ENCODE peak calls at places on chromosomes 7 and 10, in four cellular contexts. P, Z, U and N are unnamed samples.

GRCh38 chr10:81021428-81022129 is 483.9 kb downstream of the SH2D4B start:
- DNase-seq in U (no peak), Z (no peak), P (no peak), N (no peak)

GRCh38 chr10:95229724-95230627 is 35.9 kb downstream of the ACSM6 start:
- DNase-seq in P (no peak), U (peak), Z (no peak), N (peak)

GRCh38 chr7:130943336-130943901 is 209.4 kb upstream of the KLF14 start:
- DNase-seq in U (no peak), Z (no peak), P (no peak), N (no peak)

GRCh38 chr7:127892488-127893314 is 138.5 kb downstream of the LRRC4 start:
- DNase-seq in P (no peak), U (no peak), Z (no peak), N (no peak)

GRCh38 chr7:135678612-135679575 is 16.6 kb downstream of the STMP1 start:
- DNase-seq in Z (no peak), U (peak), P (no peak), N (no peak)

GRCh38 chr7:72140566-72140965 is 271.6 kb downstream of the CALN1 start:
- DNase-seq in Z (no peak), P (no peak), U (peak), N (no peak)

GRCh38 chr7:44131173-44132009 is 8.0 kb upstream of the POLD2 start:
- DNase-seq in U (no peak), P (no peak), Z (no peak), N (no peak)

GRCh38 chr10:15567952-15568351 is 151.8 kb downstream of the ITGA8 start:
- DNase-seq in U (no peak), Z (no peak), P (no peak), N (no peak)

GRCh38 chr7:151085691-151086620 is at the start of gene AGAP3:
- DNase-seq in U (peak), Z (peak), P (peak), N (peak)
- TF ChIP-seq POLR2A in U (peak), Z (no peak), P (peak), N (peak)

DNA sequence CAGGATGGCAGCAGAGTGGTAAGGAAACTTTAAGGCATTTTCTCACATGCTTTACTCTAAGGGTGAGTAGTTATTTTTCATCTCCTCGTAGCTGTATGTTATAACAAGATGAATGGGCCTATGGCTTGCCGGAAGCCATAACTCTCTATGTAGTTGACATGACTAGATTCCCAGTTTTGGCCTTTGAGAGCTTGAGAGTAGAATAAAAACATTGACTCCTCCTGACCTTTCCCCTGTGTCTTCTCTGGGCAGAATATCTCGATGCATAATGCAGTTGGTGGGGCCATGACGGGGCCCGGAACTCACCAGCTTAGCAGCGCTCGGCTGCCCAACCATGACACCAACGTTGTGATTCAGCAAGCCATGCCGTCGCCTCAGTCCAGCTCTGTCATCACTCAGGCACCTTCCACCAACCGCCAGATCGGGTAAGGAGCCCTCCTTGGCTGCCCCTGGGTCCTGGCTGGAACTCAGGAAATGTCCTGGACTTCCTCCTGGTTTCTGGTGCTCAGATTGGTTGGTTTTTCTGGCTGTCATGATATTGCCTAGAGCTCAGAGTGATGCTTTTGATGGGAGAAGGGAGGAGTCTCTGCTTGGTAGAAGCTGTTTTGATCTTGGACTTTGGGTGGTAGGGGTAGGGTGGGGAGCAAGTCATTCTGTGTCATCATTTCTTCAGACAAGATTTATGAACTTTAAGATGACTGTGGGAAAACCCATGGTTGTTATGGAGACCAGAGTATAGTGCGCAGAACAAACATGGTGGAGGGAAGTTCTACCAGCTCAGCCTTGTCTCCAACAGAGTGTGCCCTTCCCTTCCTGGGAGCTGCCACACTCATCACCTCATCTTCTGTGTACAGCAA is 158.0 kb downstream of the CREB5 start:
- DNase-seq in P (peak), U (no peak), Z (no peak), N (no peak)
- TF ChIP-seq POLR2A in P (no peak), U (no peak), Z (no peak), N (no peak)

GRCh38 chr7:5822742-5823503 is 41.5 kb upstream of the RNF216 start:
- DNase-seq in U (peak), P (peak), Z (peak), N (peak)
- TF ChIP-seq POLR2A in U (no peak), P (no peak), Z (no peak), N (no peak)

GRCh38 chr7:102178410-102178809 is 108.3 kb upstream of the SH2B2 start:
- DNase-seq in U (no peak), P (no peak), Z (no peak), N (no peak)
- TF ChIP-seq POLR2A in U (no peak), P (no peak), Z (no peak), N (no peak)

DNA sequence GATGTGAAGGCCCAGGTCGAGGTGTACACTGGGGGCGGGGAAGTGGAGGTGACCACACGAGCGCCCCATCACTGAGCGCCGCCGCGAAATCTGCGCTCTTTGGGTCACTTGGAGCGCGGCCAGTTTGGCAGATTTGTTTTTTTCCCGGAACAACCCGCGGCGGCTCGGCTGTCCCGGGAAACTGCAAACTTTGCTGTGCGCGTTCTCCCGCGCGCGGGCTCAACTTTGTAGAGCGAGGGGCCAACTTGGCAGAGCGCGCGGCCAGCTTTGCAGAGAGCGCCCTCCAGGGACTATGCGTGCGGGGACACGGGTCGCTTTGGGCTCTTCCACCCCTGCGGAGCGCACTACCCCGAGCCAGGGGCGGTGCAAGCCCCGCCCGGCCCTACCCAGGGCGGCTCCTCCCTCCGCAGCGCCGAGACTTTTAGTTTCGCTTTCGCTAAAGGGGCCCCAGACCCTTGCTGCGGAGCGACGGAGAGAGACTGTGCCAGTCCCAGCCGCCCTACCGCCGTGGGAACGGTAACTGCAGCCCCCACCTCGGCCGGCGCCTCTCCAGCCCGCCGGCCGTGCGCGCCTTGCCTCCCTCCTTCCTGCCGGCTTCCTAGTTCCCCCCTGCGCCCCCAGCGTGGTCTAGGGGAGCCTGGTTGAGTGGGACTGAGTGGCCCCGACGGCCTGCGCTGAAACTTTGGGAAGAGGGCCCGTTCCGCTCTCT is at the start of gene CASP7:
- DNase-seq in Z (peak), P (peak), U (peak), N (peak)
- TF ChIP-seq POLR2A in Z (no peak), P (peak), U (peak), N (peak)

GRCh38 chr10:9299966-9300365 is 1245.5 kb downstream of the GATA3 start:
- DNase-seq in U (no peak), Z (no peak), P (no peak), N (no peak)
- TF ChIP-seq POLR2A in U (no peak), Z (no peak), P (no peak), N (no peak)

DNA sequence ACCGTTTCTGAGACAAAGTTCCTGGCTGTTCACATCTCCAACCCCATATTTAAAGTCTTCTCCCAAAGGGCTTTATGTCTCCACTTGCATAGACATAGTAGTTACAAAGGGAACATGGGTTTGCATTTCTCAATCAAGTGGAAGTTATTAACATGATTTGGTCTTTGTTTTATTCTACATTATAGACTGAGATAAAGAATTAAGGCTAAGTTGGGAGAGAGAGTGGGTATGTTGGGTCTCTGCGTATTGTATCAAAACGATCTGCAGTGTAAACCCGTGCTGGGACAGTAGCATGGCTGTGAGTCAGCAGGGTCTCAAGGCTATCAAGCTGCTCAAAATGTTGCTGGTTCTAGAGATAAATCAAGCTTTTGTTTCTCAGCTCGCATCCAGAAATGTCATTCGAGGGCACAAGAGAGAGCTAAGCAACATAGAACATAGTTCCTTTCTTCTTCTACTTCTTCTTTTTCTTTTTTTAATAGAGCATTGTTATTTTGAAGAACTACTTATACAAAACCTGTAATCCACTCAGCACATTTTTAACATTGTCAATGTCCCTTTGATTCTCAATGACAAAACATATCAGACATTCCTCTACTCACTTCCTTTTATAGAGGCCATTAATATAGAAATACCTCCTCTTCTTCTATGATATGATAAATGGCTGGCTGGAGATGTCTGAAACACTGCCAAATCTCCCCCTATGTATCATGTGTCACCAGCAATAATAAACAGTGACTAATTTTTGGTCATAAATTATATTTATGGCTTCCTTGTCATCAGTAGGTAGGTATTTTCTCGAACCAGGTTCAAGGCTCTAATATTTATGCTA is 34.5 kb upstream of the RHOBTB1 start:
- DNase-seq in Z (peak), P (no peak), U (peak), N (peak)
- TF ChIP-seq POLR2A in Z (no peak), P (no peak), U (no peak), N (no peak)

GRCh38 chr10:22656056-22656455 is 58.3 kb downstream of the PIP4K2A start:
- DNase-seq in Z (no peak), P (no peak), U (no peak), N (no peak)

GRCh38 chr10:22657566-22658190 is 56.7 kb downstream of the PIP4K2A start:
- DNase-seq in P (no peak), Z (no peak), U (no peak), N (no peak)

GRCh38 chr10:22655312-22655973 is 58.9 kb downstream of the PIP4K2A start:
- DNase-seq in Z (no peak), U (no peak), P (no peak), N (no peak)

GRCh38 chr10:22658745-22659410 is 55.5 kb downstream of the PIP4K2A start:
- DNase-seq in P (no peak), Z (no peak), U (no peak), N (no peak)

DNA sequence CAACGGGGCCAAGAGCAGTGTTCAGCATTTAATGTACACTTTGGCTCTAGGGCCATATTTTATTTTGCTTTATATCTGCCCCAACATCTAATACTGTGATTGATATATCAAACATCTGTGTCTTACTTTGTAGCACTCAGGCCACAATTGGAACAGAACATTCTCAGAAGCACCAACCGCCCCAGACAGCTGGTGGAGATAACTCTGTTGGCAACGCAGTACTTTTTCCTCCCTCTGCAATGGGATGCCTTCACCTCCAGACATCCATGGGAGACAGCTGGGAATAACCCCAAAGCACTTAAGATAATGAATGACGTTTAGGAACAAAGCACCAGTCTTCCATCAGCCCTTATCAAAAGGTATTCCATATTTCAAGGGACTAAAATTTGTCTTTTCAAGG is 57.4 kb downstream of the PIP4K2A start:
- DNase-seq in P (no peak), U (no peak), Z (no peak), N (no peak)
- TF ChIP-seq POLR2A in P (no peak), U (no peak), Z (no peak), N (no peak)

GRCh38 chr10:22002531-22003110 is 909 bp downstream of the DNAJC1 start:
- DNase-seq in U (no peak), P (no peak), Z (no peak), N (no peak)
- TF ChIP-seq POLR2A in U (no peak), P (no peak), Z (no peak), N (no peak)

DNA sequence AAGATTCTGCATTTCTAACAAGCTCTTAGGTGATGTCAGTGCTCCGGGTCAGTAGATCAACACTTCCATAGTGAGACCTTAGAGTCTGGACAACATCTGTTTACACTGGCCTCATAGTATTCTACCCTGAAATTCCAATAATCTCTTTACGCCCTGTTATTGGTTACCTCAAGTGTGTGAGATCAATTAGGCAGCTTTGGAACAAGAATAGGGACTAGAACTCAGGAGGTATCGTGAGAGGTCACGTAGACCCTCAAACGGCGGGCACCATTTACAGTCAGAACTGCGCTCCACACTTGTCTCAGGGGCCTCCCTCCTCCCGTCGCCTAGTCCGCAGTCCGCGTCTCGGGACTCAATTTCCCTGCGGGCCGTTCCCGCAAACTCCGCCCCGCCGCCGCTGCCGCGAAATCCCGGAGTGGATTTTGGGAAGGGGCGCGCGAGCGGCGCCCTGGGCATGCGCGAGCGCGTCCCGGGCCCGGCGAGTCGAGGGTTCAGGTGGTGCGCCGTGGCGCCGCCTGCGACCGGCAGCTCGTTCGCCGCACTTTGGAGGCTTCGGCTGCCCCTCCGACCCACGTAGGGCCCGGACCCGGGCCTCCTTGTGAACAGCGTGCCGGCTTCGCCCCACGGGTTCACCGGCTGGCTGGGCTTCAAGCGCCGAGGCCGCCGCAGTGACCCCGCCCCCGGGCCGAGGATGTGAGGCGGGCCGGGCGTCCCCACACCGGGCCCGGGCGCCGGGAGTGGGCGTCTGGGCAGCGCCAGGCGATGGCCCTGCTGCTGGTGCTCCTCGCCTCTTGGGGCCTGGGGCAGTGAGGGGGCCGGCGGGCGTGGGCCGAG is at the start of gene PLEKHA8:
- DNase-seq in Z (peak), P (peak), U (peak), N (peak)
- TF ChIP-seq POLR2A in Z (no peak), P (peak), U (peak), N (peak)